ENCODE peak calls at places on chromosomes 5 and 9, in eight cellular contexts. One of them, this sample, is unnamed.

GRCh38 chr9:131697097-131697496 is 42.8 kb downstream of the RAPGEF1 start:
- DNase-seq in activated naive CD4-positive, alpha-beta T cell treated with Interleukin-2 at 50 U/mL for 16 hours: no peak
- DNase-seq in GM23338: peak
- DNase-seq in Panc1: no peak
- DNase-seq in NCI-H345: no peak
- DNase-seq in HL-60: no peak
- DNase-seq in adrenal gland: peak
- DNase-seq in SK-MEL-5: no peak
- DNase-seq in this sample: no peak

GRCh38 chr5:146451411-146451810 is 4.3 kb downstream of the TCERG1 start:
- DNase-seq in GM23338: peak
- DNase-seq in SK-MEL-5: no peak
- DNase-seq in activated naive CD4-positive, alpha-beta T cell treated with Interleukin-2 at 50 U/mL for 16 hours: no peak
- DNase-seq in Panc1: no peak
- DNase-seq in NCI-H345: no peak
- DNase-seq in HL-60: no peak
- DNase-seq in adrenal gland: no peak
- DNase-seq in this sample: no peak

GRCh38 chr9:124293712-124294504 is 36.2 kb downstream of the NEK6 start:
- DNase-seq in GM23338: no peak
- DNase-seq in SK-MEL-5: no peak
- DNase-seq in HL-60: no peak
- DNase-seq in Panc1: no peak
- DNase-seq in NCI-H345: no peak
- DNase-seq in adrenal gland: no peak
- DNase-seq in activated naive CD4-positive, alpha-beta T cell treated with Interleukin-2 at 50 U/mL for 16 hours: no peak
- DNase-seq in this sample: no peak

GRCh38 chr5:138465288-138466057 is at the start of gene EGR1:
- DNase-seq in adrenal gland: peak
- DNase-seq in Panc1: peak
- DNase-seq in SK-MEL-5: peak
- DNase-seq in GM23338: peak
- DNase-seq in NCI-H345: peak
- DNase-seq in activated naive CD4-positive, alpha-beta T cell treated with Interleukin-2 at 50 U/mL for 16 hours: peak
- DNase-seq in HL-60: peak
- DNase-seq in this sample: peak

GRCh38 chr9:124506433-124506832 is 766 bp downstream of the NR5A1 start:
- DNase-seq in Panc1: no peak
- DNase-seq in SK-MEL-5: no peak
- DNase-seq in HL-60: no peak
- DNase-seq in adrenal gland: no peak
- DNase-seq in activated naive CD4-positive, alpha-beta T cell treated with Interleukin-2 at 50 U/mL for 16 hours: no peak
- DNase-seq in GM23338: no peak
- DNase-seq in NCI-H345: no peak
- DNase-seq in this sample: no peak

GRCh38 chr9:17859228-17859627 is 280.4 kb downstream of the SH3GL2 start:
- DNase-seq in GM23338: no peak
- DNase-seq in SK-MEL-5: no peak
- DNase-seq in HL-60: no peak
- DNase-seq in Panc1: no peak
- DNase-seq in adrenal gland: no peak
- DNase-seq in activated naive CD4-positive, alpha-beta T cell treated with Interleukin-2 at 50 U/mL for 16 hours: no peak
- DNase-seq in NCI-H345: no peak
- DNase-seq in this sample: no peak

GRCh38 chr5:134967607-134968006 is at the start of gene CATSPER3:
- DNase-seq in activated naive CD4-positive, alpha-beta T cell treated with Interleukin-2 at 50 U/mL for 16 hours: no peak
- DNase-seq in adrenal gland: no peak
- DNase-seq in HL-60: no peak
- DNase-seq in GM23338: no peak
- DNase-seq in NCI-H345: no peak
- DNase-seq in Panc1: no peak
- DNase-seq in SK-MEL-5: no peak
- DNase-seq in this sample: no peak

GRCh38 chr5:174317261-174317894 is 271.9 kb downstream of the NSG2 start:
- DNase-seq in adrenal gland: no peak
- DNase-seq in GM23338: peak
- DNase-seq in NCI-H345: peak
- DNase-seq in HL-60: no peak
- DNase-seq in Panc1: peak
- DNase-seq in SK-MEL-5: peak
- DNase-seq in activated naive CD4-positive, alpha-beta T cell treated with Interleukin-2 at 50 U/mL for 16 hours: no peak
- DNase-seq in this sample: peak

GRCh38 chr5:126746290-126746689 is 30.6 kb upstream of the LMNB1 start:
- DNase-seq in activated naive CD4-positive, alpha-beta T cell treated with Interleukin-2 at 50 U/mL for 16 hours: no peak
- DNase-seq in NCI-H345: no peak
- DNase-seq in HL-60: no peak
- DNase-seq in SK-MEL-5: no peak
- DNase-seq in adrenal gland: no peak
- DNase-seq in Panc1: no peak
- DNase-seq in GM23338: peak
- DNase-seq in this sample: no peak

GRCh38 chr9:69389437-69389995 is 64.5 kb downstream of the ENTREP1 start:
- DNase-seq in HL-60: no peak
- DNase-seq in SK-MEL-5: no peak
- DNase-seq in GM23338: no peak
- DNase-seq in adrenal gland: no peak
- DNase-seq in activated naive CD4-positive, alpha-beta T cell treated with Interleukin-2 at 50 U/mL for 16 hours: no peak
- DNase-seq in Panc1: no peak
- DNase-seq in NCI-H345: no peak
- DNase-seq in this sample: no peak

GRCh38 chr9:93194584-93194983 is 10.6 kb downstream of the WNK2 start:
- DNase-seq in GM23338: no peak
- DNase-seq in SK-MEL-5: no peak
- DNase-seq in adrenal gland: no peak
- DNase-seq in NCI-H345: peak
- DNase-seq in activated naive CD4-positive, alpha-beta T cell treated with Interleukin-2 at 50 U/mL for 16 hours: no peak
- DNase-seq in Panc1: no peak
- DNase-seq in HL-60: no peak
- DNase-seq in this sample: no peak

GRCh38 chr9:90095682-90096081 is 490.9 kb downstream of the GADD45G start:
- DNase-seq in GM23338: peak
- DNase-seq in NCI-H345: peak
- DNase-seq in Panc1: no peak
- DNase-seq in HL-60: no peak
- DNase-seq in adrenal gland: no peak
- DNase-seq in SK-MEL-5: no peak
- DNase-seq in activated naive CD4-positive, alpha-beta T cell treated with Interleukin-2 at 50 U/mL for 16 hours: no peak
- DNase-seq in this sample: peak

GRCh38 chr9:34310205-34310604 is 18.9 kb downstream of the KIF24 start:
- DNase-seq in HL-60: no peak
- DNase-seq in SK-MEL-5: no peak
- DNase-seq in activated naive CD4-positive, alpha-beta T cell treated with Interleukin-2 at 50 U/mL for 16 hours: no peak
- DNase-seq in NCI-H345: no peak
- DNase-seq in adrenal gland: no peak
- DNase-seq in GM23338: no peak
- DNase-seq in Panc1: no peak
- DNase-seq in this sample: no peak

GRCh38 chr9:84271004-84271886 is 69.3 kb downstream of the SLC28A3 start:
- DNase-seq in HL-60: no peak
- DNase-seq in SK-MEL-5: no peak
- DNase-seq in GM23338: peak
- DNase-seq in Panc1: no peak
- DNase-seq in activated naive CD4-positive, alpha-beta T cell treated with Interleukin-2 at 50 U/mL for 16 hours: peak
- DNase-seq in NCI-H345: no peak
- DNase-seq in adrenal gland: peak
- DNase-seq in this sample: no peak

GRCh38 chr9:121975801-121976277 is 117.3 kb downstream of the TTLL11 start:
- DNase-seq in activated naive CD4-positive, alpha-beta T cell treated with Interleukin-2 at 50 U/mL for 16 hours: no peak
- DNase-seq in HL-60: no peak
- DNase-seq in adrenal gland: peak
- DNase-seq in GM23338: no peak
- DNase-seq in Panc1: no peak
- DNase-seq in SK-MEL-5: no peak
- DNase-seq in NCI-H345: no peak
- DNase-seq in this sample: no peak

GRCh38 chr9:124968238-124968637 is 27.4 kb upstream of the GOLGA1 start:
- DNase-seq in activated naive CD4-positive, alpha-beta T cell treated with Interleukin-2 at 50 U/mL for 16 hours: no peak
- DNase-seq in SK-MEL-5: no peak
- DNase-seq in Panc1: no peak
- DNase-seq in GM23338: no peak
- DNase-seq in NCI-H345: no peak
- DNase-seq in HL-60: no peak
- DNase-seq in adrenal gland: no peak
- DNase-seq in this sample: no peak

GRCh38 chr5:39523821-39524220 is 99.0 kb upstream of the DAB2 start:
- DNase-seq in GM23338: no peak
- DNase-seq in HL-60: no peak
- DNase-seq in Panc1: no peak
- DNase-seq in SK-MEL-5: no peak
- DNase-seq in adrenal gland: no peak
- DNase-seq in activated naive CD4-positive, alpha-beta T cell treated with Interleukin-2 at 50 U/mL for 16 hours: no peak
- DNase-seq in NCI-H345: no peak
- DNase-seq in this sample: no peak

GRCh38 chr9:134593286-134593685 is 48.3 kb upstream of the COL5A1 start:
- DNase-seq in activated naive CD4-positive, alpha-beta T cell treated with Interleukin-2 at 50 U/mL for 16 hours: no peak
- DNase-seq in HL-60: no peak
- DNase-seq in NCI-H345: no peak
- DNase-seq in Panc1: no peak
- DNase-seq in SK-MEL-5: no peak
- DNase-seq in GM23338: no peak
- DNase-seq in adrenal gland: no peak
- DNase-seq in this sample: peak

GRCh38 chr9:27539479-27540441 is 10.1 kb upstream of the MOB3B start:
- DNase-seq in activated naive CD4-positive, alpha-beta T cell treated with Interleukin-2 at 50 U/mL for 16 hours: no peak
- DNase-seq in Panc1: no peak
- DNase-seq in HL-60: no peak
- DNase-seq in SK-MEL-5: no peak
- DNase-seq in GM23338: no peak
- DNase-seq in adrenal gland: peak
- DNase-seq in NCI-H345: no peak
- DNase-seq in this sample: no peak

GRCh38 chr5:72041643-72042042 is 65.6 kb upstream of the MAP1B start:
- DNase-seq in SK-MEL-5: no peak
- DNase-seq in NCI-H345: no peak
- DNase-seq in adrenal gland: no peak
- DNase-seq in Panc1: no peak
- DNase-seq in activated naive CD4-positive, alpha-beta T cell treated with Interleukin-2 at 50 U/mL for 16 hours: no peak
- DNase-seq in HL-60: no peak
- DNase-seq in GM23338: no peak
- DNase-seq in this sample: no peak

GRCh38 chr9:133119039-133119438 is 2.0 kb downstream of the RALGDS start:
- DNase-seq in Panc1: no peak
- DNase-seq in GM23338: no peak
- DNase-seq in HL-60: no peak
- DNase-seq in NCI-H345: no peak
- DNase-seq in adrenal gland: no peak
- DNase-seq in SK-MEL-5: no peak
- DNase-seq in activated naive CD4-positive, alpha-beta T cell treated with Interleukin-2 at 50 U/mL for 16 hours: no peak
- DNase-seq in this sample: no peak

GRCh38 chr5:170769898-170770416 is 13.6 kb upstream of the GABRP start:
- DNase-seq in adrenal gland: no peak
- DNase-seq in HL-60: no peak
- DNase-seq in activated naive CD4-positive, alpha-beta T cell treated with Interleukin-2 at 50 U/mL for 16 hours: no peak
- DNase-seq in NCI-H345: no peak
- DNase-seq in GM23338: peak
- DNase-seq in Panc1: no peak
- DNase-seq in SK-MEL-5: peak
- DNase-seq in this sample: no peak

GRCh38 chr5:124343451-124343867 is 403.0 kb downstream of the ZNF608 start:
- DNase-seq in GM23338: no peak
- DNase-seq in HL-60: no peak
- DNase-seq in SK-MEL-5: no peak
- DNase-seq in activated naive CD4-positive, alpha-beta T cell treated with Interleukin-2 at 50 U/mL for 16 hours: no peak
- DNase-seq in NCI-H345: no peak
- DNase-seq in Panc1: no peak
- DNase-seq in adrenal gland: peak
- DNase-seq in this sample: no peak

GRCh38 chr9:84754461-84754860 is 84.9 kb downstream of the NTRK2 start:
- DNase-seq in Panc1: no peak
- DNase-seq in GM23338: no peak
- DNase-seq in NCI-H345: no peak
- DNase-seq in adrenal gland: no peak
- DNase-seq in SK-MEL-5: no peak
- DNase-seq in HL-60: no peak
- DNase-seq in activated naive CD4-positive, alpha-beta T cell treated with Interleukin-2 at 50 U/mL for 16 hours: no peak
- DNase-seq in this sample: no peak

GRCh38 chr9:38133595-38133994 is 64.6 kb upstream of the SHB start:
- DNase-seq in HL-60: no peak
- DNase-seq in Panc1: no peak
- DNase-seq in SK-MEL-5: no peak
- DNase-seq in NCI-H345: no peak
- DNase-seq in GM23338: no peak
- DNase-seq in adrenal gland: no peak
- DNase-seq in activated naive CD4-positive, alpha-beta T cell treated with Interleukin-2 at 50 U/mL for 16 hours: no peak
- DNase-seq in this sample: no peak

GRCh38 chr9:4760122-4760521 is 19.1 kb upstream of the AK3 start:
- DNase-seq in SK-MEL-5: no peak
- DNase-seq in Panc1: no peak
- DNase-seq in HL-60: peak
- DNase-seq in NCI-H345: no peak
- DNase-seq in GM23338: no peak
- DNase-seq in adrenal gland: no peak
- DNase-seq in activated naive CD4-positive, alpha-beta T cell treated with Interleukin-2 at 50 U/mL for 16 hours: no peak
- DNase-seq in this sample: no peak

GRCh38 chr5:172564883-172565282 is 76.2 kb upstream of the NEURL1B start:
- DNase-seq in adrenal gland: no peak
- DNase-seq in GM23338: no peak
- DNase-seq in SK-MEL-5: no peak
- DNase-seq in NCI-H345: peak
- DNase-seq in HL-60: no peak
- DNase-seq in Panc1: no peak
- DNase-seq in activated naive CD4-positive, alpha-beta T cell treated with Interleukin-2 at 50 U/mL for 16 hours: no peak
- DNase-seq in this sample: no peak

GRCh38 chr5:5492087-5492933 is 69.8 kb downstream of the ICE1 start:
- DNase-seq in Panc1: peak
- DNase-seq in activated naive CD4-positive, alpha-beta T cell treated with Interleukin-2 at 50 U/mL for 16 hours: peak
- DNase-seq in NCI-H345: peak
- DNase-seq in adrenal gland: peak
- DNase-seq in GM23338: peak
- DNase-seq in SK-MEL-5: peak
- DNase-seq in HL-60: peak
- DNase-seq in this sample: peak

GRCh38 chr5:148976569-148977321 is 86.1 kb downstream of the SH3TC2 start:
- DNase-seq in adrenal gland: no peak
- DNase-seq in activated naive CD4-positive, alpha-beta T cell treated with Interleukin-2 at 50 U/mL for 16 hours: no peak
- DNase-seq in GM23338: peak
- DNase-seq in NCI-H345: no peak
- DNase-seq in HL-60: no peak
- DNase-seq in SK-MEL-5: no peak
- DNase-seq in Panc1: no peak
- DNase-seq in this sample: no peak

GRCh38 chr5:84453405-84453804 is 68.7 kb upstream of the EDIL3 start:
- DNase-seq in activated naive CD4-positive, alpha-beta T cell treated with Interleukin-2 at 50 U/mL for 16 hours: no peak
- DNase-seq in Panc1: no peak
- DNase-seq in NCI-H345: no peak
- DNase-seq in adrenal gland: no peak
- DNase-seq in SK-MEL-5: no peak
- DNase-seq in GM23338: no peak
- DNase-seq in HL-60: no peak
- DNase-seq in this sample: no peak

GRCh38 chr5:89313804-89314588 is 431.0 kb upstream of the MEF2C start:
- DNase-seq in SK-MEL-5: no peak
- DNase-seq in GM23338: no peak
- DNase-seq in HL-60: no peak
- DNase-seq in adrenal gland: no peak
- DNase-seq in Panc1: no peak
- DNase-seq in NCI-H345: no peak
- DNase-seq in activated naive CD4-positive, alpha-beta T cell treated with Interleukin-2 at 50 U/mL for 16 hours: no peak
- DNase-seq in this sample: no peak

GRCh38 chr5:9538504-9538903 is 7.4 kb downstream of the SEMA5A start:
- DNase-seq in activated naive CD4-positive, alpha-beta T cell treated with Interleukin-2 at 50 U/mL for 16 hours: no peak
- DNase-seq in adrenal gland: no peak
- DNase-seq in Panc1: no peak
- DNase-seq in HL-60: no peak
- DNase-seq in NCI-H345: no peak
- DNase-seq in GM23338: no peak
- DNase-seq in SK-MEL-5: no peak
- DNase-seq in this sample: no peak

GRCh38 chr9:87307810-87308209 is 189.9 kb upstream of the DAPK1 start:
- DNase-seq in adrenal gland: no peak
- DNase-seq in GM23338: no peak
- DNase-seq in SK-MEL-5: no peak
- DNase-seq in Panc1: no peak
- DNase-seq in HL-60: no peak
- DNase-seq in NCI-H345: no peak
- DNase-seq in activated naive CD4-positive, alpha-beta T cell treated with Interleukin-2 at 50 U/mL for 16 hours: no peak
- DNase-seq in this sample: no peak

GRCh38 chr5:35230043-35230611 is at the start of gene PRLR:
- DNase-seq in HL-60: peak
- DNase-seq in adrenal gland: peak
- DNase-seq in Panc1: no peak
- DNase-seq in GM23338: peak
- DNase-seq in SK-MEL-5: peak
- DNase-seq in activated naive CD4-positive, alpha-beta T cell treated with Interleukin-2 at 50 U/mL for 16 hours: no peak
- DNase-seq in NCI-H345: no peak
- DNase-seq in this sample: peak

This sample was measured in D341Med.